ENCODE peak calls at places on chromosomes 16 and 17, in six cellular contexts. P, B, Z, A, E and U are unnamed samples.

GRCh38 chr17:38761612-38762011 is 9.1 kb downstream of the PSMB3 start:
- DNase-seq in A (no peak), B (no peak), E (no peak), Z (peak), P (no peak), U (no peak)

GRCh38 chr17:4541041-4541327 is 14.2 kb downstream of the MYBBP1A start:
- DNase-seq in Z (no peak), E (no peak), B (no peak), P (no peak), A (no peak), U (no peak)

GRCh38 chr16:10862432-10862831 is 14.6 kb upstream of the CIITA start:
- DNase-seq in A (no peak), P (no peak), B (no peak), E (peak), Z (no peak), U (peak)

GRCh38 chr16:14232106-14232890 is 161.2 kb downstream of the MRTFB start:
- DNase-seq in Z (no peak), A (no peak), E (no peak), P (peak), B (no peak), U (no peak)

GRCh38 chr16:1308036-1308976 is 1.1 kb upstream of the UBE2I start:
- DNase-seq in E (no peak), P (no peak), Z (no peak), B (no peak), A (no peak), U (no peak)

GRCh38 chr16:3158498-3159314 is 23.9 kb downstream of the ZNF213 start:
- DNase-seq in B (peak), A (peak), P (peak), E (peak), Z (peak), U (peak)

GRCh38 chr16:87936375-87937230 is at the start of gene CA5A:
- DNase-seq in Z (no peak), P (no peak), B (no peak), E (no peak), A (no peak), U (no peak)

GRCh38 chr17:9003355-9004131 is 17.8 kb upstream of the NTN1 start:
- DNase-seq in Z (no peak), B (no peak), A (no peak), E (no peak), P (no peak), U (no peak)

GRCh38 chr16:1610841-1611653 is 825 bp downstream of the IFT140 start:
- DNase-seq in B (no peak), A (peak), E (no peak), P (no peak), Z (no peak), U (peak)

GRCh38 chr17:64172510-64172909 is 42.6 kb upstream of the ERN1 start:
- DNase-seq in P (no peak), E (no peak), B (no peak), Z (no peak), A (no peak), U (no peak)

GRCh38 chr16:20344630-20345029 is 7.9 kb downstream of the UMOD start:
- DNase-seq in B (no peak), E (no peak), P (no peak), Z (no peak), A (no peak), U (no peak)

GRCh38 chr16:20349615-20350014 is 2.9 kb downstream of the UMOD start:
- DNase-seq in E (no peak), P (no peak), Z (no peak), A (no peak), B (no peak), U (no peak)

GRCh38 chr16:20352615-20353014 is at the start of gene UMOD:
- DNase-seq in A (no peak), E (no peak), Z (no peak), P (no peak), B (no peak), U (no peak)

GRCh38 chr16:20347666-20348364 is 4.7 kb downstream of the UMOD start:
- DNase-seq in Z (no peak), A (no peak), E (no peak), B (no peak), P (no peak), U (no peak)

GRCh38 chr16:20348365-20349185 is 3.9 kb downstream of the UMOD start:
- DNase-seq in Z (peak), A (no peak), B (no peak), P (peak), E (no peak), U (no peak)
- TF ChIP-seq CTCF in Z (no peak), A (no peak), B (no peak), P (peak), E (no peak), U (no peak)

GRCh38 chr16:31143036-31143888 is 6.6 kb downstream of the PRSS36 start:
- DNase-seq in E (no peak), P (peak), A (no peak), B (no peak), Z (peak), U (no peak)
- TF ChIP-seq CTCF in E (no peak), P (no peak), A (no peak), B (no peak), Z (no peak), U (no peak)

DNA sequence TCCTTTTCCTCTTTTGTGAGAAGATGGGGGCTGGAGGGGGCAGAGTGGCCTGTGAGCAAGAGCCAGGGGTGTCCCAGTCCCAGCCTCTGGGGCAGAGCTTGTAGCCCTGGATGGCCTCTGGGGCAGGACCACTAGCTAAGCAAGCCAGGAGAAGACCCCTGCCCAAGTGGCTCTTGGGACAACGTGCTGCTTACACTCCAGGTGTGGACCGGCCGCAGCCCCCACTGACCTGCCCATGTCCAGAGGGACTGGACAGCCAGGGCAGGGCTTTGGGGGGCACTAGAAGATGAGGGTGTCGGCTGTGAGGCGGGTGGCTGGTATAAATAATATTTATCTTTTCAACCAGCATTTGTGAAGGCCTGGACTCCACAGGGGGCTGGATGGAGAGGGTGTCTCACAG is 9.2 kb upstream of the SPPL2C start:
- DNase-seq in Z (no peak), B (no peak), A (no peak), E (no peak), P (no peak), U (no peak)
- TF ChIP-seq CTCF in Z (no peak), B (no peak), A (no peak), E (no peak), P (no peak), U (no peak)

DNA sequence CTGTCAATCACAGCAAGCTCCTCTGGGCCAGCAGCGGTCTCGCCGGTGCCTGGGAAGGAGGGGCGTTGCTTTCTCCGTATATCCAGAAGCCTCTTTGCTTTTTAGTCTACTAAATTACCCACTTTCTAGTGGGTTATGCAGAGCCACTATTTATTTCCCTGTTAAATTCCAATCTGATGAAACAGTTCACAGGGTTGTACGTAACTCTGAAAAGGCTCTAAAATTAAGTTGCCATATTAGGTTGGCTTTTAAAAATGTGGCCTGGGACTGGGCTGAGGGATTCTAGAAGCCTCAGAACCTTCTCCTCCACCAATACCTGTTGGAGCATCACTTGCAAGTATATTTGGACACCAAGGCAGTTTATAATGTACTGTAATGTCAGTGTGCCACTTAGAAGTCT is 27.2 kb downstream of the MARCHF10 start:
- DNase-seq in P (no peak), Z (no peak), A (no peak), B (no peak), E (no peak), U (no peak)
- TF ChIP-seq CTCF in P (no peak), Z (no peak), A (no peak), B (no peak), E (no peak), U (no peak)